ENCODE peak calls at places on chromosomes 13 and 19, in seven cellular contexts. Q is heart right ventricle, U is suprapubic skin, G is MM.1S, T is Calu3, R is hepatocyte, L is glutamatergic neuron. X is an unnamed sample.

GRCh38 chr13:35518337-35518736 is 41.8 kb upstream of the MAB21L1 start:
- DNase-seq in Q (no peak), U (no peak), G (no peak), T (no peak), R (no peak), L (no peak), X (no peak)

GRCh38 chr13:94312511-94313191 is 166.8 kb downstream of the DCT start:
- DNase-seq in Q (no peak), U (no peak), G (peak; percentile 84), T (no peak), R (no peak), L (no peak), X (no peak)

GRCh38 chr13:22176968-22177545 is 506.2 kb downstream of the FGF9 start:
- DNase-seq in Q (no peak), U (no peak), G (no peak), T (no peak), R (no peak), L (no peak), X (no peak)

GRCh38 chr19:2532252-2533071 is 56.5 kb downstream of the GADD45B start:
- DNase-seq in Q (no peak), U (no peak), G (no peak), T (no peak), R (peak; percentile 58), L (no peak), X (no peak)

GRCh38 chr13:62626771-62627170 is 1211.1 kb upstream of the PCDH20 start:
- DNase-seq in Q (no peak), U (no peak), G (no peak), T (no peak), R (no peak), L (no peak), X (no peak)

GRCh38 chr13:99984463-99985242 is 3.1 kb downstream of the ZIC2 start:
- DNase-seq in Q (no peak), U (no peak), G (no peak), T (no peak), R (peak; percentile 14), L (peak; percentile 35), X (no peak)

GRCh38 chr19:10288662-10289166 is 1.0 kb upstream of the ICAM5 start:
- DNase-seq in Q (no peak), U (no peak), G (peak; percentile 55), T (peak; percentile 55), R (no peak), L (no peak), X (peak; percentile 56)

GRCh38 chr19:1766800-1767352 is 13.6 kb downstream of the ONECUT3 start:
- DNase-seq in Q (no peak), U (no peak), G (no peak), T (no peak), R (no peak), L (no peak), X (no peak)

GRCh38 chr19:42028304-42029216 is 34.5 kb upstream of the ATP1A3 start:
- DNase-seq in Q (no peak), U (no peak), G (no peak), T (peak; percentile 36), R (no peak), L (peak; percentile 81), X (peak; percentile 33)

GRCh38 chr19:8302357-8302691 is 5.8 kb downstream of the CD320 start:
- DNase-seq in Q (peak; percentile 73), U (no peak), G (no peak), T (no peak), R (no peak), L (no peak), X (peak; percentile 0)

GRCh38 chr19:33758541-33759013 is 38.1 kb upstream of the KCTD15 start:
- DNase-seq in Q (no peak), U (no peak), G (peak; percentile 90), T (no peak), R (no peak), L (peak; percentile 54), X (no peak)

GRCh38 chr13:28474491-28475134 is 20.3 kb downstream of the FLT1 start:
- DNase-seq in Q (no peak), U (no peak), G (no peak), T (no peak), R (no peak), L (no peak), X (no peak)

GRCh38 chr13:85993567-85993966 is 194.3 kb upstream of the SLITRK6 start:
- DNase-seq in Q (no peak), U (no peak), G (peak; percentile 16), T (no peak), R (no peak), L (no peak), X (no peak)

GRCh38 chr13:102707465-102707864 is 12.6 kb upstream of the METTL21C start:
- DNase-seq in Q (no peak), U (no peak), G (no peak), T (no peak), R (no peak), L (no peak), X (no peak)

GRCh38 chr13:89832827-89833226 is 1514.7 kb upstream of the MIR17HG start:
- DNase-seq in Q (no peak), U (no peak), G (no peak), T (no peak), R (peak; percentile 5), L (no peak), X (no peak)

DNA sequence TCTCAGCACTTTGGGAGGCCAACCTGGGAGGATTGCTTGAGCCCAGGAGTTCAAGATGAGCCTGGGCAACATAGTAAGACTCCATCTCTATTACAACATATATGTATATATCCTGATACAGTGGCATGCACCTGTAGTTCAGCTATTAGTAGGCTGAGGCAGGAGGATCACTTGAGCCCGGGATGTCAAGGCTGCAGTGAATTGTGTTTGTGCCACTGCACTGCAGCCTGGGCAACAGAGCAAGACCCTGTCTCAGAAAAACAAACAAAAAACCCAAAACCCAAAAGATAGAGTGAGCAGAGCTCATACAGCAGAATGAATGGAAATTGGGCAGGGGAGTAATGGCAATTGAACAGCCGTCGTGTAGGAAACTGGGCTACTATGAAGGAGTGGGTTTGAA is 17.3 kb upstream of the SHKBP1 start:
- DNase-seq in Q (no peak), U (no peak), G (no peak), T (no peak), R (no peak), L (no peak), X (no peak)
- TF ChIP-seq CTCF in Q (no peak), U (no peak), G (no peak), T (no peak), R (no peak), L (no peak), X (no peak)

GRCh38 chr19:45402469-45403070 is 2.3 kb downstream of the PPP1R13L start:
- DNase-seq in Q (no peak), U (peak; percentile 76), G (no peak), T (peak; percentile 91), R (peak; percentile 82), L (peak; percentile 78), X (peak; percentile 59)

GRCh38 chr19:45400192-45400591 is 4.7 kb downstream of the PPP1R13L start:
- DNase-seq in Q (no peak), U (peak; percentile 75), G (no peak), T (peak; percentile 35), R (peak; percentile 2), L (no peak), X (no peak)

GRCh38 chr19:45403272-45403671 is 1.6 kb downstream of the PPP1R13L start:
- DNase-seq in Q (no peak), U (no peak), G (no peak), T (no peak), R (no peak), L (no peak), X (no peak)

GRCh38 chr19:45403781-45404556 is 900 bp downstream of the PPP1R13L start:
- DNase-seq in Q (peak; percentile 68), U (peak; percentile 81), G (peak; percentile 76), T (peak; percentile 97), R (peak; percentile 79), L (peak; percentile 60), X (peak; percentile 39)

DNA sequence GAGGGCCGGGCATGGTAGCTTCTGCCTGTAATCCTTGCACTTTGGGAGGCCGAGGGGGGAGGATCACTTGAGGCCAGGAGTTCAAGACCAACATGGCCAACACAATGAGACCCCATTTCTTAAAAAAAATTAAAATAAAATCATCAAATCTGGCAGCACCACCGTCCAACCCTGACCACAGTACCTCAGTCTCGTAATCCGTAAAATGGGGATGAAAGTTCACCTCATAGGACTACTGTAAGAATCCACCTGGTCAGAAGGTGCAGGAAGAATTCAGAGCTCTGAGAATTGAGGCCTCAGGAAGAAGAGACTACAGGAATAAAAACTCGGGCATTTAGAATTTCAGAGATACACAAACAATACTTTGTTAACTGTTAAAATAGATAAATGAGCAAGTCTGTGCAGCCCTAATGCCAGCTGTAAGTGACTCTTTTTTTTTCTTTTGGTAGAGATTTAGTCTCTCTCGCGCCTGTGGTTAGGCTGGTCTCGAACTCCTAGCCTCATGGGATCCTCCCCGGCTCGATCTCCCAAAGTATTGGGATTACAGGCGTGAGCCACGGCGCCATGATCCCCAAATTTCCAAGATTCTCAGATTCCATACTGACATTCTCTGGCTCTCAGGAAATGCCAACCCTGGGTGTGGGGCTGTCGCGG is 2.9 kb downstream of the PPP1R13L start:
- DNase-seq in Q (no peak), U (no peak), G (no peak), T (no peak), R (no peak), L (no peak), X (no peak)
- TF ChIP-seq CTCF in Q (no peak), U (peak; percentile 29), G (no peak), T (peak; percentile 85), R (no peak), L (no peak), X (no peak)

GRCh38 chr19:52492201-52492960 is 35.1 kb upstream of the ZNF808 start:
- DNase-seq in Q (no peak), U (no peak), G (no peak), T (no peak), R (peak; percentile 70), L (peak; percentile 61), X (peak; percentile 47)
- TF ChIP-seq CTCF in Q (no peak), U (no peak), G (no peak), T (no peak), R (no peak), L (peak; percentile 21), X (no peak)

DNA sequence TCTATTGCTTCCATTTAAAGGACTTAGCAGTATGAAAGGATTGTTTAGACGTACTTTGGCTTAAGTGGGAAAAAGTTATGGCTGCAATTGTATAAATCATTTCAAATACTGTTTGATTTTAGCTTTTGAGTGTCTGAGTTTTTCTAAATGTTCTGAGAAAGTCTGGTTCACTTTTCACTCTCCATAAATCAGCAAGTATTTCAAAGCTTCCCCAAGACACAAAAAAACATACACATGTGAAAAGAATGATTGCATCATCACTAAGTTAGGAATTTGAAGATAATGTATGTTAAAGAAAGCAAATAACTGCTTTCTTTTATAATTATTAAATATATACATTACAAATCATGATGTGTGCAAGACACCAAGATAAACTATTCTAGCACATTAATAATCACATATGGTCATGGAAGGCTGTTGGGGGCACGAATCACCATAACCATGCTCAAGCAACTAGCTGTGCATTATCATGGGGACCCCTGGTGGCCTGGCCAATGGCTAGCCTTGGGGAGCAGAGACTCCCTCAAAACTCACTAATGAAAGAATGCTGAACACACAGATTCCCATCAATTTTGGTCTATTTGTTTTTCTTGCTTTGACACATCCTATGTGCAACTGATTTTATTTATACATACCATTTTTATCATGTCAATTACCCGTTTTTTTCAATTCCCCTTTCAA is 111.1 kb downstream of the MIPEP start:
- DNase-seq in Q (no peak), U (no peak), G (no peak), T (no peak), R (no peak), L (no peak), X (no peak)
- TF ChIP-seq CTCF in Q (peak; percentile 30), U (no peak), G (no peak), T (no peak), R (peak; percentile 25), L (no peak), X (no peak)

GRCh38 chr13:67932991-67933390 is 702.9 kb upstream of the PCDH9 start:
- DNase-seq in Q (no peak), U (no peak), G (no peak), T (no peak), R (no peak), L (no peak), X (no peak)
- TF ChIP-seq CTCF in Q (no peak), U (no peak), G (no peak), T (no peak), R (no peak), L (no peak), X (no peak)

X was measured in neural crest cell.